ENCODE peak calls at places on chromosomes 3 and 15, in eight cellular contexts. One of them, this sample, is unnamed.

GRCh38 chr15:52440414-52440813 is 88.3 kb downstream of the MYO5A start:
- DNase-seq in left lung: no peak
- DNase-seq in body of pancreas: no peak
- DNase-seq in NB4: peak; percentile 9
- DNase-seq in right atrium auricular region: no peak
- DNase-seq in A549: peak; percentile 68
- DNase-seq in SK-N-SH: no peak
- DNase-seq in cardiac muscle cell: no peak
- DNase-seq in this sample: no peak

GRCh38 chr3:14892226-14892625 is 55.2 kb upstream of the NR2C2 start:
- DNase-seq in left lung: no peak
- DNase-seq in body of pancreas: no peak
- DNase-seq in NB4: no peak
- DNase-seq in right atrium auricular region: no peak
- DNase-seq in A549: no peak
- DNase-seq in SK-N-SH: no peak
- DNase-seq in cardiac muscle cell: no peak
- DNase-seq in this sample: no peak

GRCh38 chr15:35130245-35130644 is 45.1 kb upstream of the NANOGP8 start:
- DNase-seq in left lung: no peak
- DNase-seq in body of pancreas: no peak
- DNase-seq in NB4: no peak
- DNase-seq in right atrium auricular region: no peak
- DNase-seq in A549: no peak
- DNase-seq in SK-N-SH: no peak
- DNase-seq in cardiac muscle cell: peak; percentile 59
- DNase-seq in this sample: no peak

GRCh38 chr3:136305879-136306278 is 55.7 kb downstream of the PCCB start:
- DNase-seq in left lung: no peak
- DNase-seq in body of pancreas: no peak
- DNase-seq in NB4: peak; percentile 30
- DNase-seq in right atrium auricular region: no peak
- DNase-seq in A549: no peak
- DNase-seq in SK-N-SH: no peak
- DNase-seq in cardiac muscle cell: peak; percentile 55
- DNase-seq in this sample: peak; percentile 5

GRCh38 chr3:170511371-170511770 is 74.5 kb downstream of the SLC7A14 start:
- DNase-seq in left lung: no peak
- DNase-seq in body of pancreas: no peak
- DNase-seq in NB4: no peak
- DNase-seq in right atrium auricular region: no peak
- DNase-seq in A549: no peak
- DNase-seq in SK-N-SH: no peak
- DNase-seq in cardiac muscle cell: no peak
- DNase-seq in this sample: no peak

GRCh38 chr3:99366663-99367429 is 271.5 kb upstream of the COL8A1 start:
- DNase-seq in left lung: no peak
- DNase-seq in body of pancreas: no peak
- DNase-seq in NB4: peak; percentile 15
- DNase-seq in right atrium auricular region: no peak
- DNase-seq in A549: peak; percentile 17
- DNase-seq in SK-N-SH: no peak
- DNase-seq in cardiac muscle cell: no peak
- DNase-seq in this sample: no peak

GRCh38 chr3:194030372-194030771 is 105.6 kb upstream of the HES1 start:
- DNase-seq in left lung: no peak
- DNase-seq in body of pancreas: peak; percentile 86
- DNase-seq in NB4: no peak
- DNase-seq in right atrium auricular region: no peak
- DNase-seq in A549: no peak
- DNase-seq in SK-N-SH: no peak
- DNase-seq in cardiac muscle cell: no peak
- DNase-seq in this sample: no peak

GRCh38 chr15:69403611-69404010 is 10.5 kb upstream of the KIF23 start:
- DNase-seq in left lung: no peak
- DNase-seq in body of pancreas: no peak
- DNase-seq in NB4: no peak
- DNase-seq in right atrium auricular region: no peak
- DNase-seq in A549: no peak
- DNase-seq in SK-N-SH: no peak
- DNase-seq in cardiac muscle cell: peak; percentile 86
- DNase-seq in this sample: peak; percentile 80

GRCh38 chr3:108125550-108126071 is 34.8 kb upstream of the CD47 start:
- DNase-seq in left lung: no peak
- DNase-seq in body of pancreas: no peak
- DNase-seq in NB4: peak; percentile 81
- DNase-seq in right atrium auricular region: no peak
- DNase-seq in A549: no peak
- DNase-seq in SK-N-SH: no peak
- DNase-seq in cardiac muscle cell: no peak
- DNase-seq in this sample: no peak

GRCh38 chr3:148861277-148861869 is 3.7 kb upstream of the CPA3 start:
- DNase-seq in left lung: no peak
- DNase-seq in body of pancreas: no peak
- DNase-seq in NB4: peak; percentile 57
- DNase-seq in right atrium auricular region: no peak
- DNase-seq in A549: peak; percentile 50
- DNase-seq in SK-N-SH: peak; percentile 39
- DNase-seq in cardiac muscle cell: peak; percentile 70
- DNase-seq in this sample: peak; percentile 52

GRCh38 chr3:26984601-26985000 is 362.0 kb downstream of the LRRC3B start:
- DNase-seq in left lung: no peak
- DNase-seq in body of pancreas: no peak
- DNase-seq in NB4: no peak
- DNase-seq in right atrium auricular region: no peak
- DNase-seq in A549: no peak
- DNase-seq in SK-N-SH: no peak
- DNase-seq in cardiac muscle cell: no peak
- DNase-seq in this sample: no peak

GRCh38 chr3:194723846-194724618 is 38.3 kb downstream of the FAM43A start:
- DNase-seq in left lung: no peak
- DNase-seq in body of pancreas: no peak
- DNase-seq in NB4: no peak
- DNase-seq in right atrium auricular region: no peak
- DNase-seq in A549: no peak
- DNase-seq in SK-N-SH: no peak
- DNase-seq in cardiac muscle cell: no peak
- DNase-seq in this sample: no peak

GRCh38 chr3:141729240-141729639 is 8.9 kb upstream of the RNF7 start:
- DNase-seq in left lung: no peak
- DNase-seq in body of pancreas: no peak
- DNase-seq in NB4: no peak
- DNase-seq in right atrium auricular region: no peak
- DNase-seq in A549: no peak
- DNase-seq in SK-N-SH: no peak
- DNase-seq in cardiac muscle cell: no peak
- DNase-seq in this sample: no peak

DNA sequence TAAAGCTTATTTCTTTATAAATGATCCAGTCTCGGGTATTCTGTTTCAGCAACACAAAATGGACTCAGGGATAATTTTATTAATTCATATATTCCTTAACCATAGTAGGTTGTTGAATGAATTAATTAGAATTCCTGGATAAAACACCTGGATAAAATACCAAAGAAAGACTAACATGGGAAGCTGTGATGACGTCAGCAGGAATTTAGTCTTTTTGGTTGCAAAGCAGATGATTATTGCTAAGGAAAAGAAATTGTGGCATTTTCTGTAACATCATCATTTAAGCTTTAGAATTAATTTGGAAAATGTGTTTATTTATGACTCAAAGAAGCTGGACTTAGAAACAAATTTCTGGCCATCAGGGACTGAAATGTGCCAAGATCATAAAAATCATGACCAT is 228.3 kb upstream of the ZBTB20 start:
- DNase-seq in left lung: no peak
- DNase-seq in body of pancreas: no peak
- DNase-seq in NB4: no peak
- DNase-seq in right atrium auricular region: no peak
- DNase-seq in A549: no peak
- DNase-seq in SK-N-SH: no peak
- DNase-seq in cardiac muscle cell: no peak
- DNase-seq in this sample: no peak
- H3K4me3 ChIP-seq in left lung: no peak overlapping the region
- H3K4me3 ChIP-seq in body of pancreas: no peak overlapping the region
- H3K4me3 ChIP-seq in NB4: no peak overlapping the region
- H3K4me3 ChIP-seq in right atrium auricular region: no peak overlapping the region
- H3K4me3 ChIP-seq in A549: no peak overlapping the region
- H3K4me3 ChIP-seq in SK-N-SH: no peak overlapping the region
- H3K4me3 ChIP-seq in cardiac muscle cell: no peak overlapping the region
- H3K4me3 ChIP-seq in this sample: no peak overlapping the region

DNA sequence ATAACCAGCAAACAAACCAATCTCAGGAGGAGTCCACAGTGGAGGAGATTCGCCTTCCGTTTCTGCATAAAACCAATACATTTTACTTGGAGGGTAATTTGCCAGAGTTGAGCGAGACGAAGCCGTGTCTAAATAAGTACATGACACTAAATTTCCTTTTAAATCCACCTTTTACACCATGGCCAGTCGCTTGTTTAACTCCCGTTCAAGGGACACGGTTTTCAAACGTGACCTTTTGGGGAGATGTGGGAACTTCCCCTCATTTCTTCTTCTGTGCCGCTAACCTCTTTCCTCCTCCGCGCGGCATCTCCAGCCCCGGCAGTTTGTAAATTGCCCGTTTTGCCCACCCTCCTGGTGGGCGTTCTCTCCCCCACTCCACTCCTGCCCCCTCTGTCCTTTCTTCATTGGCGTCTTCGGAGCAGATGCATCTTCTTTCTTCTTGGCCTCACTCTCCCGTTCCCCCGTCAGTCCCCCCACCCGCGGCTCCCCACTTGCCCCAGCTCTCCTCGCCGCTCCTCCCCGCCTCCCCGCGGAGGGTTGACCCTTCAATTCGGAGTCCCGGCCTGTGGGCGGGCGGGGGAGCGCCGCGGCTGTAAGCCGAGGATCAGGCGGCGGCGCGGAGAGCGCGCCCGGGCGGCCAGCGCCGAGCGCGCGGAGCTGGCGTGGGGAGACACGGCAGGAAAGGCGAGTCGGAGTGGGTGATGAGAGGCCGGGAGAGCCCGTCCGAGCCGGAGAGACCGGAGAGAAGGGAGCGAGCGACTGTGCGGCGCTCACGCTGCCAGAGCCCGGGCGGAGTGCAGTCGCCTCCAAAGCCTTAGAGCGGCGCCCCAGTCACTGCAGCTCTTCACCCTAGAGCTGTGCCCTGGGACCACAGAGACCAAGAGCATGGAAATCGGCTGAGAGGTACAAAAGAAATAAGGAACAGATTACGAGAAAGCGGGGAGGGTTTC is at the start of gene NLGN1:
- DNase-seq in left lung: peak; percentile 70
- DNase-seq in body of pancreas: peak; percentile 66
- DNase-seq in NB4: no peak
- DNase-seq in right atrium auricular region: peak; percentile 64
- DNase-seq in A549: no peak
- DNase-seq in SK-N-SH: peak; percentile 78
- DNase-seq in cardiac muscle cell: peak; percentile 82
- DNase-seq in this sample: peak; percentile 45
- TF ChIP-seq CTCF in left lung: no peak
- TF ChIP-seq CTCF in body of pancreas: no peak
- TF ChIP-seq CTCF in NB4: no peak
- TF ChIP-seq CTCF in right atrium auricular region: peak; percentile 20
- TF ChIP-seq CTCF in A549: no peak
- TF ChIP-seq CTCF in SK-N-SH: peak; percentile 44
- TF ChIP-seq CTCF in cardiac muscle cell: peak; percentile 40
- TF ChIP-seq CTCF in this sample: peak; percentile 52

GRCh38 chr3:118199044-118199443 is 835.6 kb downstream of the IGSF11 start:
- DNase-seq in left lung: no peak
- DNase-seq in body of pancreas: no peak
- DNase-seq in NB4: no peak
- DNase-seq in right atrium auricular region: no peak
- DNase-seq in A549: no peak
- DNase-seq in SK-N-SH: no peak
- DNase-seq in cardiac muscle cell: no peak
- DNase-seq in this sample: no peak
- H3K4me3 ChIP-seq in left lung: no peak overlapping the region
- H3K4me3 ChIP-seq in body of pancreas: no peak overlapping the region
- H3K4me3 ChIP-seq in NB4: no peak overlapping the region
- H3K4me3 ChIP-seq in right atrium auricular region: no peak overlapping the region
- H3K4me3 ChIP-seq in A549: no peak overlapping the region
- H3K4me3 ChIP-seq in SK-N-SH: no peak overlapping the region
- H3K4me3 ChIP-seq in cardiac muscle cell: no peak overlapping the region
- H3K4me3 ChIP-seq in this sample: no peak overlapping the region

GRCh38 chr3:38707730-38708129 is 58.2 kb upstream of the SCN5A start:
- DNase-seq in left lung: no peak
- DNase-seq in body of pancreas: no peak
- DNase-seq in NB4: peak; percentile 15
- DNase-seq in right atrium auricular region: no peak
- DNase-seq in A549: peak; percentile 6
- DNase-seq in SK-N-SH: no peak
- DNase-seq in cardiac muscle cell: no peak
- DNase-seq in this sample: no peak
- TF ChIP-seq CTCF in left lung: no peak
- TF ChIP-seq CTCF in body of pancreas: no peak
- TF ChIP-seq CTCF in NB4: peak; percentile 56
- TF ChIP-seq CTCF in right atrium auricular region: no peak
- TF ChIP-seq CTCF in A549: no peak
- TF ChIP-seq CTCF in SK-N-SH: peak; percentile 40
- TF ChIP-seq CTCF in cardiac muscle cell: peak; percentile 41
- TF ChIP-seq CTCF in this sample: peak; percentile 25

GRCh38 chr3:113873293-113873692 is 34.7 kb downstream of the GRAMD1C start:
- DNase-seq in left lung: no peak
- DNase-seq in body of pancreas: no peak
- DNase-seq in NB4: no peak
- DNase-seq in right atrium auricular region: no peak
- DNase-seq in A549: no peak
- DNase-seq in SK-N-SH: no peak
- DNase-seq in cardiac muscle cell: no peak
- DNase-seq in this sample: no peak

GRCh38 chr3:113867506-113867905 is 28.9 kb downstream of the GRAMD1C start:
- DNase-seq in left lung: no peak
- DNase-seq in body of pancreas: no peak
- DNase-seq in NB4: no peak
- DNase-seq in right atrium auricular region: no peak
- DNase-seq in A549: no peak
- DNase-seq in SK-N-SH: no peak
- DNase-seq in cardiac muscle cell: no peak
- DNase-seq in this sample: no peak
- H3K4me3 ChIP-seq in left lung: no peak overlapping the region
- H3K4me3 ChIP-seq in body of pancreas: no peak overlapping the region
- H3K4me3 ChIP-seq in NB4: no peak overlapping the region
- H3K4me3 ChIP-seq in right atrium auricular region: no peak overlapping the region
- H3K4me3 ChIP-seq in A549: no peak overlapping the region
- H3K4me3 ChIP-seq in SK-N-SH: no peak overlapping the region
- H3K4me3 ChIP-seq in cardiac muscle cell: no peak overlapping the region
- H3K4me3 ChIP-seq in this sample: no peak overlapping the region

GRCh38 chr3:20037255-20037996 is 2.8 kb upstream of the KAT2B start:
- DNase-seq in left lung: no peak
- DNase-seq in body of pancreas: no peak
- DNase-seq in NB4: no peak
- DNase-seq in right atrium auricular region: no peak
- DNase-seq in A549: no peak
- DNase-seq in SK-N-SH: no peak
- DNase-seq in cardiac muscle cell: no peak
- DNase-seq in this sample: no peak
- TF ChIP-seq CTCF in left lung: no peak
- TF ChIP-seq CTCF in body of pancreas: no peak
- TF ChIP-seq CTCF in NB4: no peak
- TF ChIP-seq CTCF in right atrium auricular region: peak; percentile 37
- TF ChIP-seq CTCF in A549: no peak
- TF ChIP-seq CTCF in SK-N-SH: peak; percentile 19
- TF ChIP-seq CTCF in cardiac muscle cell: peak; percentile 3
- TF ChIP-seq CTCF in this sample: peak; percentile 8